ENCODE peak calls at places on chromosomes 2 and 18, in seven cellular contexts. B is body of pancreas, F is Peyer's patch, E is ovary, Y is RWPE1, P is breast epithelium, R is cardiac muscle cell. T is an unnamed sample.

GRCh38 chr2:113851640-113852039 is 38.2 kb upstream of the ACTR3 start:
- DNase-seq in B (peak; percentile 69), F (no peak), E (peak; percentile 25), Y (no peak), P (no peak), R (peak; percentile 94), T (no peak)

GRCh38 chr18:49274188-49274714 is 186.2 kb downstream of the DYM start:
- DNase-seq in B (no peak), F (no peak), E (no peak), Y (no peak), P (no peak), R (peak; percentile 81), T (no peak)

GRCh38 chr2:190202018-190202417 is 117.6 kb downstream of the HIBCH start:
- DNase-seq in B (no peak), F (no peak), E (no peak), Y (no peak), P (no peak), R (no peak), T (no peak)

GRCh38 chr18:23277399-23277798 is 142.1 kb downstream of the CABLES1 start:
- DNase-seq in B (no peak), F (no peak), E (no peak), Y (no peak), P (no peak), R (no peak), T (no peak)

GRCh38 chr2:12787891-12788783 is 71.4 kb downstream of the TRIB2 start:
- DNase-seq in B (no peak), F (no peak), E (no peak), Y (peak; percentile 25), P (no peak), R (peak; percentile 90), T (no peak)

GRCh38 chr2:62705859-62706720 is 577 bp downstream of the EHBP1 start:
- DNase-seq in B (peak; percentile 61), F (peak; percentile 73), E (peak; percentile 70), Y (peak; percentile 36), P (peak; percentile 67), R (peak; percentile 57), T (peak; percentile 9)

GRCh38 chr18:448116-448515 is 52.4 kb downstream of the COLEC12 start:
- DNase-seq in B (no peak), F (no peak), E (no peak), Y (no peak), P (no peak), R (peak; percentile 51), T (no peak)

GRCh38 chr2:178109813-178110212 is 2.4 kb upstream of the RBM45 start:
- DNase-seq in B (no peak), F (no peak), E (no peak), Y (peak; percentile 48), P (no peak), R (peak; percentile 63), T (no peak)

GRCh38 chr2:127932199-127932877 is 46.6 kb upstream of the AMMECR1L start:
- DNase-seq in B (no peak), F (no peak), E (no peak), Y (peak; percentile 81), P (no peak), R (peak; percentile 67), T (no peak)

GRCh38 chr2:66537001-66537400 is 102.1 kb downstream of the MEIS1 start:
- DNase-seq in B (no peak), F (no peak), E (no peak), Y (no peak), P (no peak), R (no peak), T (no peak)
- H3K27ac ChIP-seq in B (peak overlapping the region; percentile 13), F (no peak overlapping the region), E (no peak overlapping the region), Y (no peak overlapping the region), P (no peak overlapping the region), R (peak overlapping the region; percentile 79), T (no peak overlapping the region)

DNA sequence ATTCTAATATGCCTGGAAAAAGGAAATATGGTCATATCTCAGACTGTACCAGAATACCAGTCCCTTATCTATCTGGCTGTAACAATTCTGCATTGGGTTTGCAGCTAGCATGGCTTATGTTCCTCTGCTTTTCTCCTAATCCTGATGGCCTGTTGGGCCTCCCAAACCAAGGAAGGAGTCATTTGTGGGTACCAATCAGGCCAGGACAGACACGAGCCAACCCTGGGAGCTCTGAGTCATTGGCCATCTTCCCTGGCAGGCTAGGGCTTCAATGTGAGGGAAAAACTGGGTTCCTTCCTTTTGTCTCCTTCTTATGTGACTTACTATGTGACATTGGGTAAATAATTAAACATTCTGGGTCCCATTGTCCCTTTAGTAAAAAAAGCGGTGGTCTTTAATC is 12.0 kb downstream of the SMARCAL1 start:
- DNase-seq in B (no peak), F (no peak), E (no peak), Y (no peak), P (no peak), R (no peak), T (no peak)
- TF ChIP-seq CTCF in B (no peak), F (no peak), E (no peak), Y (no peak), P (no peak), R (no peak), T (no peak)

DNA sequence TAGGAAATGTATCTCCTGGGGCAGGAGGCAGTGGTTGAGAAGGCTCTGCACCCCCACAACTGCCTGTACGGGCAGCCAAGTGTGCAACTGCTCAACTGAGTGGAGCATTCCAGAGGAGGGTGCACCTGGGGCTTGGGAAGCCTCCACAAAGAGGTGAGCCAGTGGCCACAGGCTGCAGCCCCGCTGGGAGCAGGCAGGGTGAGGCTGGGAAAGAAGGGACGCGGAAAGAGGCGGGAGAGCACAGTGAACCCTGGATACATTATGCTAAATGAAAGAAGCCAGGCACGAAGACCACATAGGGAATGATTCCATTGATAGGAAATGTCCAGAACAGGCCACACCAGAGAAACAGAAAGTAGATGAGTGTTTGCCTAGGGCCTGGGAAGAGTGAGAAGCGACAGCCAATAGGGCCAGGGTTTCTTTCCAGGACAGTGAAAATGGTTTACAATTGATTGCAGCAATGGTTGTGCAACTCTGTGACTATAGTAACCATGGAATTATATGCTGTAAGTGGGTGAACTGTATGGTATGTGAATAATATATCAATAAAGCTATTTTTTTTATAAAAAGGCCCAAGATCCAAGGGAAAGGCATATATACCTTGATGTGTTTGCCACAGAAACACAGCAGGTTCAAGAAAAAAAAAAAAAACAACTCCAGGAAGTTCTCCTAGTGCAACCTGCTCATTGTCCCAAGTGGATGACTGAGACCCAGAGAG is 82.4 kb downstream of the DDX1 start:
- DNase-seq in B (peak; percentile 10), F (no peak), E (no peak), Y (peak; percentile 16), P (no peak), R (peak; percentile 69), T (no peak)
- H3K27ac ChIP-seq in B (peak overlapping the region; percentile 29), F (no peak overlapping the region), E (no peak overlapping the region), Y (no peak overlapping the region), P (no peak overlapping the region), R (peak overlapping the region; percentile 20), T (no peak overlapping the region)

GRCh38 chr18:58856881-58857280 is 7.8 kb upstream of the ZNF532 start:
- DNase-seq in B (no peak), F (no peak), E (no peak), Y (peak; percentile 27), P (no peak), R (no peak), T (no peak)
- TF ChIP-seq CTCF in B (no peak), F (no peak), E (no peak), Y (no peak), P (no peak), R (no peak), T (no peak)

GRCh38 chr2:28320009-28320365 is 72.7 kb upstream of the FOSL2 start:
- DNase-seq in B (no peak), F (no peak), E (no peak), Y (no peak), P (no peak), R (no peak), T (no peak)

GRCh38 chr2:28322051-28322450 is 70.6 kb upstream of the FOSL2 start:
- DNase-seq in B (no peak), F (no peak), E (no peak), Y (no peak), P (no peak), R (no peak), T (no peak)

GRCh38 chr2:28319118-28320008 is 73.3 kb upstream of the FOSL2 start:
- DNase-seq in B (no peak), F (no peak), E (no peak), Y (no peak), P (no peak), R (no peak), T (no peak)

GRCh38 chr2:28321426-28321825 is 71.2 kb upstream of the FOSL2 start:
- DNase-seq in B (no peak), F (no peak), E (no peak), Y (no peak), P (no peak), R (no peak), T (no peak)

DNA sequence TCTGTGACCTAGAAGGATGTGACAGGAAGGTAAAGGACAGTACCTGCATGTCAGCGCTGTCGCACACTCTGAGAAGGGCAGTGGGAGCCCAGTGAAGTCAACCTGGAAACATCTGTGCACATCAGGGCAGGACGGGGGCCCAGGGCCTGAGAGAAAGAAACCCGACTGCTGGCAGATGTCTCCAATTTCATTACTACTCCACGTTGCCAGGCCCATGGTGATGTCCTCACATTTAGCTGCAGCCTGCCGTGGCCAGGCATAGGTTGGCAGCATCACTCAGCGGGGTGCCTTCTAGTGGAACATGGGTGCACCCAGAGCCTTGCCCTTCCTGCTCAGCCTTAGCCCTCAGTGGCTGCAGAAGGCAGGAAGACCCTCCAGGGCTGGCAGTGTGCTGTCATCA is 72.3 kb upstream of the FOSL2 start:
- DNase-seq in B (no peak), F (no peak), E (no peak), Y (no peak), P (no peak), R (no peak), T (no peak)
- H3K27ac ChIP-seq in B (no peak overlapping the region), F (no peak overlapping the region), E (no peak overlapping the region), Y (no peak overlapping the region), P (peak overlapping the region; percentile 48), R (no peak overlapping the region), T (no peak overlapping the region)

DNA sequence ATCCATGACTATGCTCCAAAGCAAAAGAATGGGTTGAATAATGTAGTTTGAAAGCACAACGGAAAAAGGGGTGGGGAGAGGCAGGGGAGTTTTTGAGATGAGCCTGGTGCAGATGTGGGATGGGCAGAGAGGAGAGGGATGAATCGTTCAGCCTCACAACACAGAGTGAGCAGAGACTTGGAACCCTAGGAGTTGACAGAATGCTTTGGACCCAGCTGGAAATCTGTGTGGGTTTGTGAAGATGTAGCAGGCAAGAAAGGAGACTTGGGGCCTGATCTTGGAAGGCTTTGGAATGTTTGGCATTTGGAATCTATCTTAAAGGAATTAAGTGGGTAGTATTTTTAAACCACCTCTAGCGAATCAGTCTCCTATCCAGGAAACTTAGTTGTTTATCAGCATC is 66.0 kb upstream of the KCTD1 start:
- DNase-seq in B (no peak), F (no peak), E (no peak), Y (no peak), P (no peak), R (no peak), T (no peak)
- TF ChIP-seq CTCF in B (no peak), F (no peak), E (no peak), Y (no peak), P (no peak), R (no peak), T (no peak)

DNA sequence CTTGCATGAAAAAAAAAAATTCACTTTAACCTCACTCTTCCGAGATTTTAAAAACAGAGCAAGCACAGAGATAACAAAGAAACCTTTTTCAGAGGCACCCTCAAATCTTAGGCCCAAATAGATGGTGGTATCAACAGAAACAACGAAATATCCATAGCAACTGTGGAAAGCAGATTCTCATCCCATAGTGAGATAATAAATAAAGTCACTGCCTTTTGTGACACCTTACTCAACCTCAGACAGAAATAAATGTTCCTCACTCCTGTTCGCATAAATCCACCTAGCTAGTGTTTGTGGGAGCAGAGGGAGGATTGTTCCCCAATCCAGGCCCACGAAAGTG is 60.9 kb upstream of the RTN4 start:
- DNase-seq in B (no peak), F (no peak), E (no peak), Y (no peak), P (no peak), R (no peak), T (no peak)
- H3K27ac ChIP-seq in B (no peak overlapping the region), F (peak overlapping the region; percentile 60), E (peak overlapping the region; percentile 82), Y (peak overlapping the region; percentile 24), P (peak overlapping the region; percentile 82), R (peak overlapping the region; percentile 78), T (no peak overlapping the region)